ENCODE peak calls at places on chromosomes 13 and 19, in ten cellular contexts. O, E, V, P, Q, U, T, C, W and A are unnamed samples. For H3K4me1 and H3K9me3, the result is how much of the 10 kb centered on the place peaks cover.

GRCh38 chr19:16714702-16715294 is 4.8 kb upstream of the NWD1 start:
- DNase-seq in O (peak), C (peak), W (peak), V (peak), T (peak), U (peak), Q (peak), E (peak), P (peak), A (peak)

GRCh38 chr19:30344446-30345425 is 27.4 kb upstream of the ZNF536 start:
- DNase-seq in Q (no peak), E (no peak), V (no peak), C (no peak), T (no peak), O (no peak), U (no peak), W (peak), P (no peak), A (no peak)

GRCh38 chr13:76894401-76895110 is 8.4 kb upstream of the KCTD12 start:
- DNase-seq in Q (no peak), T (no peak), U (no peak), C (no peak), V (no peak), P (no peak), E (no peak), O (no peak), W (no peak), A (no peak)

GRCh38 chr13:44088911-44089851 is 209.5 kb downstream of the LACC1 start:
- DNase-seq in V (no peak), T (no peak), C (no peak), U (no peak), E (no peak), W (no peak), P (no peak), O (no peak), Q (no peak), A (no peak)

GRCh38 chr19:3249408-3249807 is 24.9 kb downstream of the CELF5 start:
- DNase-seq in W (no peak), T (no peak), V (no peak), O (no peak), U (no peak), Q (no peak), P (no peak), E (peak), C (no peak), A (no peak)

GRCh38 chr13:106369858-106370257 is 165.6 kb downstream of the EFNB2 start:
- DNase-seq in U (no peak), E (no peak), W (no peak), Q (no peak), C (no peak), P (no peak), T (no peak), V (no peak), O (no peak), A (no peak)

GRCh38 chr13:94128430-94128829 is 351.1 kb downstream of the DCT start:
- DNase-seq in Q (no peak), U (peak), T (peak), W (no peak), V (no peak), E (no peak), C (no peak), P (peak), O (no peak), A (peak)

GRCh38 chr13:31514932-31515331 is 224.4 kb upstream of the RXFP2 start:
- DNase-seq in W (no peak), Q (no peak), O (no peak), U (no peak), T (no peak), C (no peak), E (no peak), P (no peak), V (no peak), A (no peak)

GRCh38 chr13:26616126-26616525 is 58.6 kb downstream of the WASF3 start:
- DNase-seq in U (no peak), O (no peak), V (no peak), C (peak), E (no peak), W (no peak), P (no peak), Q (no peak), T (no peak), A (no peak)

GRCh38 chr19:1416014-1416841 is 8.8 kb downstream of the DAZAP1 start:
- DNase-seq in W (no peak), E (no peak), C (peak), O (no peak), T (no peak), P (no peak), V (no peak), U (no peak), Q (no peak), A (no peak)

GRCh38 chr13:94505730-94506129 is 26.2 kb upstream of the DCT start:
- DNase-seq in P (no peak), Q (no peak), W (no peak), U (no peak), T (no peak), O (no peak), E (no peak), C (no peak), V (no peak), A (no peak)

GRCh38 chr13:79988573-79988972 is 352.4 kb downstream of the SPRY2 start:
- DNase-seq in W (peak), C (peak), E (no peak), O (no peak), Q (no peak), U (no peak), V (peak), P (no peak), T (no peak), A (no peak)

GRCh38 chr13:71477735-71478134 is 389.3 kb downstream of the DACH1 start:
- DNase-seq in Q (no peak), T (no peak), V (no peak), O (no peak), P (no peak), U (no peak), W (no peak), E (no peak), C (no peak), A (no peak)

GRCh38 chr13:21683034-21683733 is 12.3 kb downstream of the FGF9 start:
- DNase-seq in O (no peak), U (no peak), P (no peak), T (no peak), V (no peak), E (no peak), C (peak), W (no peak), Q (no peak), A (no peak)

GRCh38 chr19:53333071-53333465 is 481 bp upstream of the ZNF845 start:
- DNase-seq in Q (peak), T (peak), E (peak), W (peak), O (peak), P (peak), V (peak), C (no peak), U (no peak), A (peak)

GRCh38 chr13:61084983-61085382 is 330.7 kb downstream of the PCDH20 start:
- DNase-seq in C (peak), W (no peak), T (no peak), P (no peak), E (no peak), Q (no peak), U (no peak), O (no peak), V (no peak), A (no peak)

GRCh38 chr19:4633140-4633967 is 6.0 kb upstream of the TNFAIP8L1 start:
- DNase-seq in V (peak), P (peak), E (peak), T (peak), C (peak), U (no peak), Q (no peak), O (peak), W (peak), A (no peak)

GRCh38 chr13:41075034-41075433 is 13.7 kb downstream of the WBP4 start:
- DNase-seq in O (no peak), P (no peak), U (no peak), Q (no peak), E (peak), V (no peak), T (peak), C (peak), W (no peak), A (no peak)

GRCh38 chr19:12331211-12331941 is 2.1 kb downstream of the ZNF563 start:
- DNase-seq in E (peak), Q (no peak), V (peak), C (no peak), P (peak), O (no peak), W (no peak), T (no peak), U (no peak), A (no peak)

GRCh38 chr13:30443957-30444404 is 21.7 kb downstream of the UBE2L5 start:
- DNase-seq in V (no peak), U (no peak), T (no peak), Q (no peak), E (peak), C (no peak), O (no peak), W (no peak), P (no peak), A (no peak)

GRCh38 chr13:31890946-31891345 is 140.6 kb upstream of the FRY start:
- DNase-seq in V (no peak), C (no peak), W (no peak), E (no peak), T (no peak), U (no peak), P (peak), Q (no peak), O (no peak), A (no peak)

GRCh38 chr19:37551123-37551993 is 43.2 kb downstream of the ZNF571 start:
- DNase-seq in T (no peak), V (peak), P (peak), C (peak), O (peak), W (peak), Q (no peak), E (no peak), U (no peak), A (no peak)

GRCh38 chr13:97695684-97696083 is 257.8 kb upstream of the IPO5 start:
- DNase-seq in W (no peak), O (no peak), E (no peak), P (no peak), C (no peak), U (no peak), Q (no peak), T (no peak), V (no peak), A (no peak)

GRCh38 chr13:30346159-30346788 is 38.9 kb upstream of the KATNAL1 start:
- DNase-seq in E (no peak), C (no peak), T (no peak), V (peak), W (no peak), O (peak), P (no peak), Q (peak), U (no peak), A (no peak)

GRCh38 chr19:13262450-13262849 is 112.2 kb downstream of the IER2 start:
- DNase-seq in E (peak), V (no peak), C (peak), P (no peak), U (no peak), O (no peak), W (no peak), T (no peak), Q (no peak), A (no peak)

GRCh38 chr13:97256343-97256783 is 34.2 kb downstream of the MBNL2 start:
- DNase-seq in Q (no peak), C (peak), V (no peak), U (no peak), E (no peak), O (no peak), W (no peak), T (no peak), P (no peak), A (no peak)

GRCh38 chr13:47708386-47708785 is 292.7 kb downstream of the SUCLA2 start:
- DNase-seq in E (no peak), V (no peak), U (no peak), P (no peak), C (peak), T (no peak), O (no peak), W (no peak), Q (no peak), A (no peak)

GRCh38 chr13:110716235-110716505 is 2.7 kb downstream of the ING1 start:
- DNase-seq in C (no peak), W (peak), E (peak), P (no peak), Q (no peak), T (peak), V (peak), U (peak), O (peak), A (peak)

GRCh38 chr13:57858376-57858775 is 226.8 kb downstream of the PCDH17 start:
- DNase-seq in E (no peak), T (no peak), C (no peak), U (no peak), V (no peak), O (no peak), Q (no peak), W (no peak), P (no peak), A (no peak)

GRCh38 chr19:2561895-2562294 is 86.0 kb downstream of the GADD45B start:
- DNase-seq in P (no peak), E (peak), W (no peak), U (no peak), T (no peak), O (no peak), C (no peak), Q (no peak), V (no peak), A (no peak)

GRCh38 chr19:54464044-54464623 is 556 bp upstream of the LENG9 start:
- DNase-seq in C (peak), U (peak), W (peak), V (peak), T (peak), Q (peak), P (peak), E (peak), O (peak), A (peak)

GRCh38 chr19:51059715-51060114 is 5.2 kb downstream of the KLK13 start:
- DNase-seq in P (no peak), C (no peak), W (no peak), V (no peak), E (no peak), Q (no peak), T (no peak), U (no peak), O (no peak), A (no peak)

GRCh38 chr13:72698164-72698563 is 29.3 kb downstream of the MZT1 start:
- DNase-seq in E (no peak), V (no peak), P (no peak), O (no peak), T (no peak), W (no peak), C (no peak), Q (no peak), U (no peak), A (no peak)

GRCh38 chr19:46306501-46306900 is 9.7 kb downstream of the HIF3A start:
- DNase-seq in W (no peak), E (no peak), O (no peak), C (no peak), V (no peak), Q (no peak), U (no peak), P (no peak), T (no peak), A (no peak)

GRCh38 chr19:46299695-46300094 is 2.9 kb downstream of the HIF3A start:
- DNase-seq in W (peak), V (peak), C (no peak), U (no peak), Q (no peak), O (peak), T (peak), E (no peak), P (no peak), A (no peak)

GRCh38 chr19:46303702-46304397 is 7.0 kb downstream of the HIF3A start:
- DNase-seq in V (peak), C (no peak), O (peak), W (peak), Q (peak), U (no peak), P (peak), E (no peak), T (peak), A (peak)

GRCh38 chr19:46299004-46299509 is 2.2 kb downstream of the HIF3A start:
- DNase-seq in P (peak), W (peak), E (no peak), Q (peak), U (peak), T (peak), V (peak), O (peak), C (peak), A (peak)

DNA sequence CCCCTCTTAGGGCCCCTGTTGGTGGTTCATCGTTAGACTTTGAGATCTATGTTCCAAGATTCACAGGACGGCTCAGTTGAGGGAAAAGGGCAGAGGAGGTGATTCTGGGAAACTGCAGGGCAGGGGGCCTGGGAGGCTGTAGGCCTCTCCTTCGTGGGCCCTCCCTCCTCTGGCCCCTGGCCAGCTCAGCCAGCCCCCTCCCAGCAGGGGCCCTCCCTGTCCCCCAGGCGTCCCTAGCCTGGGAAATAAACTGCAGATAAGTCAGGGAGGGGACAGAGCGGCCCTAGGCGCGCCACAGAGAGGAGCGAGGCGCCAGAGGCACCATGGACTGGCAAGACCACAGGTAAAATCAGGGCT is 6.5 kb downstream of the HIF3A start:
- DNase-seq in V (no peak), O (no peak), Q (no peak), P (no peak), U (no peak), T (peak), C (no peak), W (no peak), E (no peak), A (no peak)
- H3K4me1 ChIP-seq in V (half or more), O (under half), Q (under half), P (under half), U (under half), T (under half), C (under half), W (under half), E (under half), A (half or more)

GRCh38 chr13:102830646-102831045 is 15.2 kb upstream of the ERCC5 start:
- DNase-seq in Q (no peak), O (peak), P (no peak), V (peak), C (no peak), W (peak), E (no peak), T (no peak), U (no peak), A (no peak)

GRCh38 chr13:102825400-102825799 is 20.4 kb upstream of the ERCC5 start:
- DNase-seq in Q (no peak), P (no peak), V (no peak), U (no peak), T (no peak), W (no peak), E (no peak), O (no peak), C (no peak), A (no peak)

GRCh38 chr13:102825921-102826706 is 19.7 kb upstream of the ERCC5 start:
- DNase-seq in E (no peak), W (no peak), Q (no peak), T (no peak), P (no peak), C (peak), U (no peak), O (no peak), V (no peak), A (no peak)
- TF ChIP-seq CTCF in E (no peak), W (no peak), Q (no peak), T (no peak), P (no peak), C (no peak), U (no peak), O (no peak), V (no peak), A (no peak)

GRCh38 chr13:111981006-111981405 is 85.9 kb upstream of the SOX1 start:
- DNase-seq in O (no peak), V (no peak), T (no peak), E (no peak), C (no peak), U (no peak), W (no peak), Q (no peak), P (no peak), A (no peak)
- H3K9me3 ChIP-seq in O (under half), V (under half), T (under half), E (under half), C (under half), U (under half), W (under half), Q (under half), P (under half), A (under half)

GRCh38 chr19:46862974-46863632 is 2.3 kb downstream of the ARHGAP35 start:
- DNase-seq in U (no peak), C (no peak), Q (no peak), T (no peak), P (no peak), E (no peak), V (no peak), O (peak), W (no peak), A (no peak)
- H3K4me1 ChIP-seq in U (under half), C (under half), Q (under half), T (half or more), P (half or more), E (half or more), V (half or more), O (half or more), W (under half), A (under half)

GRCh38 chr19:34661357-34661756 is 15.6 kb downstream of the SCGB2B2 start:
- DNase-seq in E (no peak), Q (no peak), O (no peak), U (no peak), T (no peak), C (no peak), P (no peak), V (no peak), W (no peak), A (no peak)

GRCh38 chr19:34666200-34666957 is 10.6 kb downstream of the SCGB2B2 start:
- DNase-seq in O (no peak), V (no peak), C (no peak), P (no peak), T (no peak), W (no peak), E (no peak), U (no peak), Q (no peak), A (no peak)

GRCh38 chr19:34664168-34664567 is 12.8 kb downstream of the SCGB2B2 start:
- DNase-seq in Q (no peak), E (no peak), C (no peak), T (peak), U (no peak), P (no peak), O (no peak), W (no peak), V (no peak), A (no peak)

GRCh38 chr19:34664870-34665269 is 12.1 kb downstream of the SCGB2B2 start:
- DNase-seq in U (no peak), T (no peak), E (no peak), O (no peak), V (no peak), Q (no peak), W (no peak), C (no peak), P (no peak), A (no peak)

GRCh38 chr19:34662919-34663318 is 14.0 kb downstream of the SCGB2B2 start:
- DNase-seq in W (no peak), C (no peak), P (no peak), E (peak), T (no peak), V (no peak), O (no peak), Q (no peak), U (no peak), A (no peak)
- TF ChIP-seq CTCF in W (no peak), C (no peak), P (peak), E (peak), T (peak), V (no peak), O (no peak), Q (no peak), U (no peak), A (no peak)

DNA sequence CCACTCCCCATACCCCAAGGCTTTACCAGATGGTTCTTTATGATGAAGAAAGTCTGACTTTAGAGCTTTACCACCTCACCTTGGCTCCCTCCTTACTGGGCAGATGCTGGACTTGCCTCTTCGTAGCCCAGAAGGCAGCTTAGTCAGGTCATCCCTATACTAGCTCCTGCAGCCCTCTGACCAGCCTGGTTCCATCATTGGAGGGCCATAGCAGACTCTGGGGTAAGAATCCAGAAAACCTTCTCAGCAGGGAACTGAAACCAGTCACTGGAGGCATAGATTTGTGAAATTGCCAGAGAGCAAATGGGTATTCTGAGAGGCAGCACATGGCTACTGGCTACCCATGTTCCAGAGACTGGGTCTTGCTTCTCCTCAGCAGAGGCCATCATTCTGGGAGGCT is 21.8 kb upstream of the ZNF492 start:
- DNase-seq in W (no peak), U (no peak), C (no peak), T (no peak), V (no peak), Q (no peak), P (no peak), E (no peak), O (no peak), A (no peak)
- H3K9me3 ChIP-seq in W (under half), U (under half), C (under half), T (under half), V (under half), Q (under half), P (under half), E (under half), O (under half), A (under half)

GRCh38 chr13:46380242-46380641 is 6.8 kb downstream of the RUBCNL start:
- DNase-seq in O (no peak), U (no peak), Q (no peak), V (no peak), W (no peak), T (no peak), E (no peak), P (no peak), C (no peak), A (no peak)
- H3K4me1 ChIP-seq in O (under half), U (under half), Q (under half), V (under half), W (under half), T (under half), E (half or more), P (under half), C (under half), A (under half)

GRCh38 chr19:35256566-35256965 is 7.8 kb downstream of the LSR start:
- DNase-seq in O (no peak), T (no peak), Q (no peak), V (no peak), C (no peak), E (no peak), P (no peak), W (no peak), U (no peak), A (no peak)
- TF ChIP-seq CTCF in O (no peak), T (no peak), Q (no peak), V (no peak), C (no peak), E (no peak), P (no peak), W (no peak), U (no peak), A (no peak)